ENCODE peak calls at places on chromosome 12, in seven cellular contexts. B is Peyer's patch; T is neural progenitor cell; R is lung; Y is CD8-positive, alpha-beta T cell; Q is CD8-positive, alpha-beta memory T cell; L is keratinocyte. V is an unnamed sample.

GRCh38 chr12:108375986-108376663 is 37.0 kb upstream of the CMKLR1 start:
- DNase-seq in B (no peak), T (no peak), R (no peak), Y (no peak), Q (no peak), L (no peak), V (no peak)

GRCh38 chr12:126668538-126668937 is 1598.4 kb upstream of the TMEM132C start:
- DNase-seq in B (no peak), T (no peak), R (no peak), Y (no peak), Q (no peak), L (no peak), V (no peak)

GRCh38 chr12:127507336-127507735 is 759.6 kb upstream of the TMEM132C start:
- DNase-seq in B (no peak), T (peak; percentile 25), R (no peak), Y (no peak), Q (no peak), L (no peak), V (no peak)

GRCh38 chr12:22299294-22299912 is 35.1 kb downstream of the ST8SIA1 start:
- DNase-seq in B (no peak), T (peak; percentile 33), R (no peak), Y (no peak), Q (no peak), L (no peak), V (no peak)

GRCh38 chr12:53856132-53856531 is 82.5 kb upstream of the HOXC13 start:
- DNase-seq in B (no peak), T (no peak), R (no peak), Y (no peak), Q (no peak), L (no peak), V (no peak)

GRCh38 chr12:3165311-3165931 is 88.2 kb downstream of the TSPAN9 start:
- DNase-seq in B (no peak), T (no peak), R (no peak), Y (no peak), Q (no peak), L (no peak), V (no peak)

GRCh38 chr12:130334937-130335336 is 2.8 kb upstream of the PIWIL1 start:
- DNase-seq in B (no peak), T (peak; percentile 40), R (no peak), Y (no peak), Q (no peak), L (peak; percentile 40), V (no peak)

GRCh38 chr12:28217805-28218204 is 27.5 kb downstream of the CCDC91 start:
- DNase-seq in B (no peak), T (no peak), R (no peak), Y (no peak), Q (no peak), L (no peak), V (no peak)

GRCh38 chr12:130632582-130633174 is 83.4 kb downstream of the RIMBP2 start:
- DNase-seq in B (no peak), T (no peak), R (no peak), Y (no peak), Q (no peak), L (no peak), V (no peak)

GRCh38 chr12:6450091-6450868 is 1.6 kb upstream of the TAPBPL start:
- DNase-seq in B (peak; percentile 17), T (peak; percentile 66), R (no peak), Y (no peak), Q (no peak), L (no peak), V (no peak)

GRCh38 chr12:48903363-48903981 is 21.8 kb downstream of the FKBP11 start:
- DNase-seq in B (no peak), T (no peak), R (peak; percentile 54), Y (no peak), Q (no peak), L (no peak), V (no peak)

GRCh38 chr12:18750087-18750486 is 12.2 kb downstream of the CAPZA3 start:
- DNase-seq in B (no peak), T (no peak), R (no peak), Y (no peak), Q (no peak), L (no peak), V (no peak)

GRCh38 chr12:121468451-121468850 is 68.5 kb downstream of the RNF34 start:
- DNase-seq in B (no peak), T (peak; percentile 46), R (no peak), Y (no peak), Q (no peak), L (no peak), V (no peak)

GRCh38 chr12:12265571-12266388 is 1.1 kb downstream of the LRP6 start:
- DNase-seq in B (no peak), T (no peak), R (no peak), Y (peak; percentile 48), Q (no peak), L (no peak), V (no peak)

GRCh38 chr12:54388214-54389138 is 3.9 kb upstream of the ZNF385A start:
- DNase-seq in B (no peak), T (no peak), R (no peak), Y (no peak), Q (no peak), L (no peak), V (no peak)

GRCh38 chr12:116958402-116959197 is 47.9 kb downstream of the FBXW8 start:
- DNase-seq in B (no peak), T (no peak), R (no peak), Y (no peak), Q (no peak), L (no peak), V (no peak)

GRCh38 chr12:122227341-122227740 is 1.5 kb upstream of the DIABLO start:
- DNase-seq in B (no peak), T (no peak), R (no peak), Y (peak; percentile 80), Q (peak; percentile 93), L (no peak), V (no peak)

GRCh38 chr12:52041032-52041431 is 10.2 kb upstream of the NR4A1 start:
- DNase-seq in B (no peak), T (no peak), R (no peak), Y (no peak), Q (no peak), L (no peak), V (no peak)

GRCh38 chr12:52035926-52036325 is 15.3 kb upstream of the NR4A1 start:
- DNase-seq in B (no peak), T (no peak), R (no peak), Y (no peak), Q (no peak), L (no peak), V (no peak)

GRCh38 chr12:52036587-52037171 is 14.6 kb upstream of the NR4A1 start:
- DNase-seq in B (peak; percentile 87), T (peak; percentile 92), R (peak; percentile 82), Y (peak; percentile 77), Q (peak; percentile 92), L (no peak), V (no peak)

GRCh38 chr12:52037248-52037861 is 13.9 kb upstream of the NR4A1 start:
- DNase-seq in B (no peak), T (peak; percentile 69), R (no peak), Y (no peak), Q (no peak), L (no peak), V (no peak)

DNA sequence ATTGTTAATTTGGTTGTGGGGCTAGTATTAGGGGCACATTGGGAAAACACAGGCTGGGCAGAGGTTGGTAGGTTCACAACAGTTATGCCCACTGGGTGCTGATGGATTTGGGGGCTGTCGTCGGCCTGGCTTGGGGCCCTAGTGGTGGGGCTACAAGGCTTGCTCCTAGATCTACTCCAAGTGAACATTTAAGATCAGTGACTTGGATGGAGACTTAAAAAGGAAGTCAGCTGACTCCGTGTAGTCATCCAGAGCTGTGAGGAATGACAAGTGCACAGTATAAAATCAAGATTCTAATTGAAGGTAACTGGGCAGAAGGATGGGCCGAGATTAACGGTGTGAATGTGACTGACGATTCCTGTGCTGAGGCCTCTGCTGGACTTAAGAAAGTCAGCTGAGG is 12.8 kb upstream of the NR4A1 start:
- DNase-seq in B (no peak), T (no peak), R (no peak), Y (no peak), Q (no peak), L (no peak), V (no peak)
- H3K4me3 ChIP-seq in B (no peak overlapping the region), T (peak overlapping the region; percentile 76), R (peak overlapping the region; percentile 12), Y (no peak overlapping the region), Q (no peak overlapping the region), L (no peak overlapping the region), V (no peak overlapping the region)

GRCh38 chr12:4270016-4270669 is 3.4 kb upstream of the CCND2 start:
- DNase-seq in B (peak; percentile 53), T (peak; percentile 11), R (no peak), Y (peak; percentile 72), Q (peak; percentile 58), L (no peak), V (no peak)

GRCh38 chr12:4271433-4272013 is 2.0 kb upstream of the CCND2 start:
- DNase-seq in B (no peak), T (peak; percentile 73), R (no peak), Y (peak; percentile 65), Q (peak; percentile 59), L (no peak), V (no peak)

GRCh38 chr12:4272014-4272975 is 1.3 kb upstream of the CCND2 start:
- DNase-seq in B (peak; percentile 91), T (peak; percentile 90), R (peak; percentile 78), Y (peak; percentile 90), Q (peak; percentile 95), L (peak; percentile 68), V (no peak)

GRCh38 chr12:4269279-4269991 is 4.1 kb upstream of the CCND2 start:
- DNase-seq in B (peak; percentile 94), T (peak; percentile 84), R (peak; percentile 84), Y (peak; percentile 94), Q (peak; percentile 95), L (no peak), V (no peak)

GRCh38 chr12:4270670-4271432 is 2.7 kb upstream of the CCND2 start:
- DNase-seq in B (peak; percentile 74), T (peak; percentile 74), R (peak; percentile 54), Y (peak; percentile 65), Q (peak; percentile 63), L (no peak), V (no peak)
- H3K4me1 ChIP-seq in B (peaks cover 33% of the 10 kb centered on the region), T (peaks cover 16% of the 10 kb centered on the region), R (peaks cover 16% of the 10 kb centered on the region), Y (peaks cover 23% of the 10 kb centered on the region), Q (peaks cover 14% of the 10 kb centered on the region), L (peaks cover 30% of the 10 kb centered on the region), V (no peaks in the 10 kb centered on the region)

GRCh38 chr12:31591308-31591901 is 469 bp upstream of the DENND5B start:
- DNase-seq in B (peak; percentile 77), T (peak; percentile 36), R (no peak), Y (no peak), Q (no peak), L (no peak), V (no peak)
- H3K27ac ChIP-seq in B (peak overlapping the region; percentile 99), T (no peak overlapping the region), R (peak overlapping the region; percentile 100), Y (no peak overlapping the region), Q (peak overlapping the region; percentile 24), L (peak overlapping the region; percentile 14), V (no peak overlapping the region)

GRCh38 chr12:66679441-66680069 is 679 bp upstream of the GRIP1 start:
- DNase-seq in B (no peak), T (no peak), R (no peak), Y (no peak), Q (no peak), L (no peak), V (no peak)

GRCh38 chr12:66676241-66676640 is 2.6 kb downstream of the GRIP1 start:
- DNase-seq in B (no peak), T (no peak), R (no peak), Y (no peak), Q (no peak), L (no peak), V (no peak)

GRCh38 chr12:66683073-66683472 is 4.2 kb upstream of the GRIP1 start:
- DNase-seq in B (no peak), T (no peak), R (no peak), Y (no peak), Q (no peak), L (no peak), V (no peak)

GRCh38 chr12:66674495-66675122 is 4.3 kb downstream of the GRIP1 start:
- DNase-seq in B (no peak), T (no peak), R (no peak), Y (no peak), Q (no peak), L (no peak), V (no peak)

GRCh38 chr12:66678640-66679268 is at the start of gene GRIP1:
- DNase-seq in B (no peak), T (peak; percentile 61), R (no peak), Y (no peak), Q (no peak), L (no peak), V (no peak)
- H3K4me3 ChIP-seq in B (no peak within 1 kb of the TSS), T (peak within 1 kb of the TSS; percentile 8), R (no peak within 1 kb of the TSS), Y (no peak within 1 kb of the TSS), Q (no peak within 1 kb of the TSS), L (no peak within 1 kb of the TSS), V (no peak within 1 kb of the TSS)

V was measured in iPS DF 6.9.